ENCODE peak calls at places on chromosomes 12 and 14, in four cellular contexts. One of them, this sample, is unnamed. For H3K9me3, the result is how much of the 10 kb centered on the place peaks cover.

GRCh38 chr12:82708056-82708455 is 21.4 kb downstream of the TMTC2 start:
- DNase-seq in naive thymus-derived CD4-positive, alpha-beta T cell: no peak
- DNase-seq in left ventricle myocardium inferior: no peak
- DNase-seq in AG04450: no peak
- DNase-seq in this sample: no peak

GRCh38 chr14:106372870-106373657 is 846.7 kb downstream of the TMEM121 start:
- DNase-seq in naive thymus-derived CD4-positive, alpha-beta T cell: peak
- DNase-seq in AG04450: no peak
- DNase-seq in left ventricle myocardium inferior: peak
- DNase-seq in this sample: peak

GRCh38 chr14:104247336-104248202 is 109.2 kb downstream of the KIF26A start:
- DNase-seq in left ventricle myocardium inferior: no peak
- DNase-seq in AG04450: no peak
- DNase-seq in naive thymus-derived CD4-positive, alpha-beta T cell: no peak
- DNase-seq in this sample: no peak

GRCh38 chr12:69120331-69120730 is 119.0 kb upstream of the CPSF6 start:
- DNase-seq in AG04450: no peak
- DNase-seq in left ventricle myocardium inferior: no peak
- DNase-seq in naive thymus-derived CD4-positive, alpha-beta T cell: no peak
- DNase-seq in this sample: no peak

GRCh38 chr12:6335451-6336078 is 6.3 kb downstream of the TNFRSF1A start:
- DNase-seq in naive thymus-derived CD4-positive, alpha-beta T cell: peak
- DNase-seq in AG04450: peak
- DNase-seq in left ventricle myocardium inferior: peak
- DNase-seq in this sample: peak

GRCh38 chr12:124855275-124855957 is 8.2 kb downstream of the SCARB1 start:
- DNase-seq in naive thymus-derived CD4-positive, alpha-beta T cell: no peak
- DNase-seq in left ventricle myocardium inferior: no peak
- DNase-seq in AG04450: no peak
- DNase-seq in this sample: no peak

GRCh38 chr14:75559451-75560187 is 18.8 kb upstream of the FLVCR2 start:
- DNase-seq in naive thymus-derived CD4-positive, alpha-beta T cell: no peak
- DNase-seq in AG04450: no peak
- DNase-seq in left ventricle myocardium inferior: no peak
- DNase-seq in this sample: no peak

GRCh38 chr14:105529506-105530445 is 3.4 kb downstream of the TMEM121 start:
- DNase-seq in naive thymus-derived CD4-positive, alpha-beta T cell: peak
- DNase-seq in AG04450: no peak
- DNase-seq in left ventricle myocardium inferior: no peak
- DNase-seq in this sample: no peak

GRCh38 chr14:96470331-96470730 is 31.9 kb upstream of the PAPOLA start:
- DNase-seq in AG04450: no peak
- DNase-seq in left ventricle myocardium inferior: no peak
- DNase-seq in naive thymus-derived CD4-positive, alpha-beta T cell: no peak
- DNase-seq in this sample: no peak

GRCh38 chr14:96038920-96039632 is at the start of gene C14orf132:
- DNase-seq in AG04450: no peak
- DNase-seq in naive thymus-derived CD4-positive, alpha-beta T cell: peak
- DNase-seq in left ventricle myocardium inferior: peak
- DNase-seq in this sample: peak

GRCh38 chr14:85580536-85581165 is 50.7 kb downstream of the FLRT2 start:
- DNase-seq in left ventricle myocardium inferior: no peak
- DNase-seq in naive thymus-derived CD4-positive, alpha-beta T cell: no peak
- DNase-seq in AG04450: no peak
- DNase-seq in this sample: no peak

GRCh38 chr14:31024577-31025334 is 693 bp upstream of the AP4S1 start:
- DNase-seq in left ventricle myocardium inferior: no peak
- DNase-seq in naive thymus-derived CD4-positive, alpha-beta T cell: no peak
- DNase-seq in AG04450: no peak
- DNase-seq in this sample: no peak

GRCh38 chr12:11497438-11497837 is 102.1 kb upstream of the PRB2 start:
- DNase-seq in AG04450: no peak
- DNase-seq in naive thymus-derived CD4-positive, alpha-beta T cell: no peak
- DNase-seq in left ventricle myocardium inferior: no peak
- DNase-seq in this sample: no peak

GRCh38 chr14:75088566-75089373 is 19.3 kb downstream of the ZC2HC1C start:
- DNase-seq in left ventricle myocardium inferior: no peak
- DNase-seq in AG04450: peak
- DNase-seq in naive thymus-derived CD4-positive, alpha-beta T cell: peak
- DNase-seq in this sample: no peak

GRCh38 chr14:92012121-92012748 is 27.6 kb downstream of the TRIP11 start:
- DNase-seq in naive thymus-derived CD4-positive, alpha-beta T cell: no peak
- DNase-seq in left ventricle myocardium inferior: no peak
- DNase-seq in AG04450: no peak
- DNase-seq in this sample: no peak

GRCh38 chr12:85923767-85924331 is 49.8 kb downstream of the NTS start:
- DNase-seq in AG04450: no peak
- DNase-seq in left ventricle myocardium inferior: no peak
- DNase-seq in naive thymus-derived CD4-positive, alpha-beta T cell: no peak
- DNase-seq in this sample: no peak

GRCh38 chr14:95255487-95255886 is 64.2 kb downstream of the CLMN start:
- DNase-seq in left ventricle myocardium inferior: no peak
- DNase-seq in AG04450: no peak
- DNase-seq in naive thymus-derived CD4-positive, alpha-beta T cell: no peak
- DNase-seq in this sample: no peak

GRCh38 chr12:38137716-38138115 is 178.9 kb upstream of the ALG10B start:
- DNase-seq in naive thymus-derived CD4-positive, alpha-beta T cell: no peak
- DNase-seq in AG04450: no peak
- DNase-seq in left ventricle myocardium inferior: no peak
- DNase-seq in this sample: no peak

GRCh38 chr12:58028294-58028693 is 86.9 kb downstream of the ATP23 start:
- DNase-seq in left ventricle myocardium inferior: no peak
- DNase-seq in AG04450: no peak
- DNase-seq in naive thymus-derived CD4-positive, alpha-beta T cell: no peak
- DNase-seq in this sample: no peak

GRCh38 chr14:67853748-67854147 is 34.2 kb downstream of the RAD51B start:
- DNase-seq in AG04450: no peak
- DNase-seq in left ventricle myocardium inferior: no peak
- DNase-seq in naive thymus-derived CD4-positive, alpha-beta T cell: no peak
- DNase-seq in this sample: no peak

GRCh38 chr14:97456958-97457357 is 659.8 kb downstream of the VRK1 start:
- DNase-seq in left ventricle myocardium inferior: no peak
- DNase-seq in AG04450: no peak
- DNase-seq in naive thymus-derived CD4-positive, alpha-beta T cell: no peak
- DNase-seq in this sample: no peak

GRCh38 chr12:131834798-131835615 is 6.8 kb downstream of the MMP17 start:
- DNase-seq in naive thymus-derived CD4-positive, alpha-beta T cell: no peak
- DNase-seq in AG04450: no peak
- DNase-seq in left ventricle myocardium inferior: no peak
- DNase-seq in this sample: no peak

GRCh38 chr12:131833896-131834641 is 5.9 kb downstream of the MMP17 start:
- DNase-seq in AG04450: no peak
- DNase-seq in naive thymus-derived CD4-positive, alpha-beta T cell: no peak
- DNase-seq in left ventricle myocardium inferior: no peak
- DNase-seq in this sample: no peak

GRCh38 chr12:131836714-131837397 is 8.7 kb downstream of the MMP17 start:
- DNase-seq in AG04450: no peak
- DNase-seq in naive thymus-derived CD4-positive, alpha-beta T cell: no peak
- DNase-seq in left ventricle myocardium inferior: no peak
- DNase-seq in this sample: no peak

GRCh38 chr12:131836193-131836592 is 8.0 kb downstream of the MMP17 start:
- DNase-seq in naive thymus-derived CD4-positive, alpha-beta T cell: no peak
- DNase-seq in left ventricle myocardium inferior: no peak
- DNase-seq in AG04450: no peak
- DNase-seq in this sample: peak

GRCh38 chr12:131835616-131836171 is 7.5 kb downstream of the MMP17 start:
- DNase-seq in naive thymus-derived CD4-positive, alpha-beta T cell: no peak
- DNase-seq in left ventricle myocardium inferior: no peak
- DNase-seq in AG04450: no peak
- DNase-seq in this sample: no peak
- H3K9me3 ChIP-seq in naive thymus-derived CD4-positive, alpha-beta T cell: under half
- H3K9me3 ChIP-seq in left ventricle myocardium inferior: under half
- H3K9me3 ChIP-seq in AG04450: under half
- H3K9me3 ChIP-seq in this sample: under half

GRCh38 chr14:70489579-70490175 is 37.7 kb downstream of the ADAM21 start:
- DNase-seq in AG04450: no peak
- DNase-seq in naive thymus-derived CD4-positive, alpha-beta T cell: no peak
- DNase-seq in left ventricle myocardium inferior: no peak
- DNase-seq in this sample: no peak
- H3K9me3 ChIP-seq in AG04450: under half
- H3K9me3 ChIP-seq in naive thymus-derived CD4-positive, alpha-beta T cell: under half
- H3K9me3 ChIP-seq in left ventricle myocardium inferior: half or more
- H3K9me3 ChIP-seq in this sample: under half

GRCh38 chr14:60355768-60356167 is 106.7 kb downstream of the PPM1A start:
- DNase-seq in naive thymus-derived CD4-positive, alpha-beta T cell: no peak
- DNase-seq in left ventricle myocardium inferior: no peak
- DNase-seq in AG04450: no peak
- DNase-seq in this sample: no peak

GRCh38 chr14:60353410-60353809 is 104.4 kb downstream of the PPM1A start:
- DNase-seq in left ventricle myocardium inferior: no peak
- DNase-seq in AG04450: no peak
- DNase-seq in naive thymus-derived CD4-positive, alpha-beta T cell: no peak
- DNase-seq in this sample: no peak

GRCh38 chr14:60356921-60357550 is 108.0 kb downstream of the PPM1A start:
- DNase-seq in AG04450: no peak
- DNase-seq in left ventricle myocardium inferior: no peak
- DNase-seq in naive thymus-derived CD4-positive, alpha-beta T cell: no peak
- DNase-seq in this sample: no peak

GRCh38 chr14:60363275-60363674 is 114.3 kb downstream of the PPM1A start:
- DNase-seq in naive thymus-derived CD4-positive, alpha-beta T cell: no peak
- DNase-seq in left ventricle myocardium inferior: no peak
- DNase-seq in AG04450: no peak
- DNase-seq in this sample: no peak

GRCh38 chr14:60357551-60357930 is 108.5 kb downstream of the PPM1A start:
- DNase-seq in left ventricle myocardium inferior: no peak
- DNase-seq in AG04450: no peak
- DNase-seq in naive thymus-derived CD4-positive, alpha-beta T cell: no peak
- DNase-seq in this sample: no peak
- H3K9me3 ChIP-seq in left ventricle myocardium inferior: under half
- H3K9me3 ChIP-seq in AG04450: under half
- H3K9me3 ChIP-seq in naive thymus-derived CD4-positive, alpha-beta T cell: under half
- H3K9me3 ChIP-seq in this sample: under half

DNA sequence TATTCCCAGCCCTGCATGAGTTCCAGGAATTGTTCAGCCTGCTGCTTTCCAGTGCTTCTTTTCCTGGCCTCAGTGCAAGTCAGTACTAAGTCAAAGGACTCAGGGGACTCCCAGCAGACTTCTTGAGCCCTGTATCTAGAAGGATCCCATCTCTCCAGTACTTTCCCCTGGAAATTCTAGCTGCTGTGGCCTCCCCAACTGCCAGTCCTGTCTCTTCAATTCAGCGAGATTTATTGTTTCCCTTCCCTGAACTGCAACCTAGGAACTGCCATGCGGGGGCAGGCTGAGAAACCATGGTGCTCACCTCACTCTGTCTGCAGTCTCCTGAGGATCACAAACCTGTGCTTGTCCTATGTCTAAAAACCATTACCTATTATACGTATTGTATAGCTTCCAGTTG is 31.8 kb downstream of the ZNF605 start:
- DNase-seq in AG04450: no peak
- DNase-seq in left ventricle myocardium inferior: no peak
- DNase-seq in naive thymus-derived CD4-positive, alpha-beta T cell: no peak
- DNase-seq in this sample: no peak
- H3K9me3 ChIP-seq in AG04450: half or more
- H3K9me3 ChIP-seq in left ventricle myocardium inferior: half or more
- H3K9me3 ChIP-seq in naive thymus-derived CD4-positive, alpha-beta T cell: under half
- H3K9me3 ChIP-seq in this sample: half or more

This sample was measured in T-helper 17 cell.